ENCODE peak calls at places on chromosomes 2 and 18, in seven cellular contexts. One of them, this sample, is unnamed.

GRCh38 chr2:115386465-115386864 is 944.0 kb downstream of the DPP10 start:
- DNase-seq in amniotic stem cell: no peak
- DNase-seq in choroid plexus epithelial cell: no peak
- DNase-seq in NCI-H1694: no peak
- DNase-seq in suprapubic skin: no peak
- DNase-seq in C1 segment of cervical spinal cord: no peak
- DNase-seq in NCI-H2171: no peak
- DNase-seq in this sample: no peak

GRCh38 chr2:51697095-51697494 is 665.2 kb upstream of the NRXN1 start:
- DNase-seq in amniotic stem cell: no peak
- DNase-seq in choroid plexus epithelial cell: peak
- DNase-seq in NCI-H1694: no peak
- DNase-seq in suprapubic skin: no peak
- DNase-seq in C1 segment of cervical spinal cord: no peak
- DNase-seq in NCI-H2171: no peak
- DNase-seq in this sample: no peak

GRCh38 chr18:22378672-22379282 is 38.9 kb downstream of the CTAGE1 start:
- DNase-seq in amniotic stem cell: no peak
- DNase-seq in choroid plexus epithelial cell: peak
- DNase-seq in NCI-H1694: no peak
- DNase-seq in suprapubic skin: no peak
- DNase-seq in C1 segment of cervical spinal cord: no peak
- DNase-seq in NCI-H2171: no peak
- DNase-seq in this sample: peak

GRCh38 chr18:47953471-47953931 is 23.0 kb upstream of the SMAD2 start:
- DNase-seq in amniotic stem cell: peak
- DNase-seq in choroid plexus epithelial cell: no peak
- DNase-seq in NCI-H1694: peak
- DNase-seq in suprapubic skin: peak
- DNase-seq in C1 segment of cervical spinal cord: no peak
- DNase-seq in NCI-H2171: peak
- DNase-seq in this sample: peak

GRCh38 chr18:34787931-34788532 is 77.9 kb downstream of the DTNA start:
- DNase-seq in amniotic stem cell: peak
- DNase-seq in choroid plexus epithelial cell: peak
- DNase-seq in NCI-H1694: peak
- DNase-seq in suprapubic skin: no peak
- DNase-seq in C1 segment of cervical spinal cord: no peak
- DNase-seq in NCI-H2171: peak
- DNase-seq in this sample: peak

GRCh38 chr2:225070811-225071210 is 28.5 kb upstream of the DOCK10 start:
- DNase-seq in amniotic stem cell: no peak
- DNase-seq in choroid plexus epithelial cell: no peak
- DNase-seq in NCI-H1694: no peak
- DNase-seq in suprapubic skin: no peak
- DNase-seq in C1 segment of cervical spinal cord: no peak
- DNase-seq in NCI-H2171: no peak
- DNase-seq in this sample: no peak

GRCh38 chr2:27965841-27966240 is 75.3 kb downstream of the BABAM2 start:
- DNase-seq in amniotic stem cell: no peak
- DNase-seq in choroid plexus epithelial cell: no peak
- DNase-seq in NCI-H1694: no peak
- DNase-seq in suprapubic skin: no peak
- DNase-seq in C1 segment of cervical spinal cord: no peak
- DNase-seq in NCI-H2171: no peak
- DNase-seq in this sample: no peak

GRCh38 chr2:235102987-235103386 is 151.2 kb downstream of the SH3BP4 start:
- DNase-seq in amniotic stem cell: no peak
- DNase-seq in choroid plexus epithelial cell: no peak
- DNase-seq in NCI-H1694: no peak
- DNase-seq in suprapubic skin: no peak
- DNase-seq in C1 segment of cervical spinal cord: no peak
- DNase-seq in NCI-H2171: no peak
- DNase-seq in this sample: no peak

GRCh38 chr18:80023173-80023572 is 11.1 kb upstream of the RBFA start:
- DNase-seq in amniotic stem cell: no peak
- DNase-seq in choroid plexus epithelial cell: no peak
- DNase-seq in NCI-H1694: no peak
- DNase-seq in suprapubic skin: no peak
- DNase-seq in C1 segment of cervical spinal cord: no peak
- DNase-seq in NCI-H2171: no peak
- DNase-seq in this sample: peak

GRCh38 chr2:43927442-43927841 is 68.3 kb downstream of the LRPPRC start:
- DNase-seq in amniotic stem cell: no peak
- DNase-seq in choroid plexus epithelial cell: no peak
- DNase-seq in NCI-H1694: no peak
- DNase-seq in suprapubic skin: no peak
- DNase-seq in C1 segment of cervical spinal cord: no peak
- DNase-seq in NCI-H2171: no peak
- DNase-seq in this sample: no peak

GRCh38 chr2:130795431-130795830 is 40.1 kb downstream of the AMER3 start:
- DNase-seq in amniotic stem cell: no peak
- DNase-seq in choroid plexus epithelial cell: no peak
- DNase-seq in NCI-H1694: no peak
- DNase-seq in suprapubic skin: no peak
- DNase-seq in C1 segment of cervical spinal cord: no peak
- DNase-seq in NCI-H2171: no peak
- DNase-seq in this sample: peak

GRCh38 chr2:168009900-168010299 is 237.5 kb downstream of the STK39 start:
- DNase-seq in amniotic stem cell: no peak
- DNase-seq in choroid plexus epithelial cell: no peak
- DNase-seq in NCI-H1694: no peak
- DNase-seq in suprapubic skin: no peak
- DNase-seq in C1 segment of cervical spinal cord: no peak
- DNase-seq in NCI-H2171: no peak
- DNase-seq in this sample: no peak

GRCh38 chr2:230254152-230254881 is 28.8 kb downstream of the SP140 start:
- DNase-seq in amniotic stem cell: no peak
- DNase-seq in choroid plexus epithelial cell: no peak
- DNase-seq in NCI-H1694: no peak
- DNase-seq in suprapubic skin: no peak
- DNase-seq in C1 segment of cervical spinal cord: no peak
- DNase-seq in NCI-H2171: no peak
- DNase-seq in this sample: no peak

GRCh38 chr2:3630631-3631030 is 27.4 kb upstream of the ALLC start:
- DNase-seq in amniotic stem cell: no peak
- DNase-seq in choroid plexus epithelial cell: no peak
- DNase-seq in NCI-H1694: no peak
- DNase-seq in suprapubic skin: no peak
- DNase-seq in C1 segment of cervical spinal cord: no peak
- DNase-seq in NCI-H2171: no peak
- DNase-seq in this sample: no peak

GRCh38 chr2:45813003-45813601 is 161.6 kb downstream of the PRKCE start:
- DNase-seq in amniotic stem cell: no peak
- DNase-seq in choroid plexus epithelial cell: no peak
- DNase-seq in NCI-H1694: no peak
- DNase-seq in suprapubic skin: no peak
- DNase-seq in C1 segment of cervical spinal cord: no peak
- DNase-seq in NCI-H2171: peak
- DNase-seq in this sample: no peak

GRCh38 chr2:197450485-197450884 is 2.9 kb upstream of the COQ10B start:
- DNase-seq in amniotic stem cell: no peak
- DNase-seq in choroid plexus epithelial cell: no peak
- DNase-seq in NCI-H1694: no peak
- DNase-seq in suprapubic skin: no peak
- DNase-seq in C1 segment of cervical spinal cord: no peak
- DNase-seq in NCI-H2171: no peak
- DNase-seq in this sample: no peak

GRCh38 chr18:62881509-62882016 is 166.2 kb downstream of the PHLPP1 start:
- DNase-seq in amniotic stem cell: peak
- DNase-seq in choroid plexus epithelial cell: peak
- DNase-seq in NCI-H1694: no peak
- DNase-seq in suprapubic skin: no peak
- DNase-seq in C1 segment of cervical spinal cord: no peak
- DNase-seq in NCI-H2171: no peak
- DNase-seq in this sample: peak

GRCh38 chr18:58596265-58596681 is 32.6 kb downstream of the ALPK2 start:
- DNase-seq in amniotic stem cell: no peak
- DNase-seq in choroid plexus epithelial cell: no peak
- DNase-seq in NCI-H1694: no peak
- DNase-seq in suprapubic skin: no peak
- DNase-seq in C1 segment of cervical spinal cord: no peak
- DNase-seq in NCI-H2171: no peak
- DNase-seq in this sample: peak

GRCh38 chr2:10722252-10722825 is 909 bp downstream of the ATP6V1C2 start:
- DNase-seq in amniotic stem cell: no peak
- DNase-seq in choroid plexus epithelial cell: no peak
- DNase-seq in NCI-H1694: no peak
- DNase-seq in suprapubic skin: no peak
- DNase-seq in C1 segment of cervical spinal cord: no peak
- DNase-seq in NCI-H2171: no peak
- DNase-seq in this sample: no peak

GRCh38 chr2:138447889-138448570 is 53.5 kb upstream of the SPOPL start:
- DNase-seq in amniotic stem cell: no peak
- DNase-seq in choroid plexus epithelial cell: no peak
- DNase-seq in NCI-H1694: no peak
- DNase-seq in suprapubic skin: no peak
- DNase-seq in C1 segment of cervical spinal cord: no peak
- DNase-seq in NCI-H2171: no peak
- DNase-seq in this sample: no peak

GRCh38 chr2:88729061-88729745 is 37.7 kb downstream of the RPIA start:
- DNase-seq in amniotic stem cell: no peak
- DNase-seq in choroid plexus epithelial cell: peak
- DNase-seq in NCI-H1694: no peak
- DNase-seq in suprapubic skin: no peak
- DNase-seq in C1 segment of cervical spinal cord: no peak
- DNase-seq in NCI-H2171: no peak
- DNase-seq in this sample: peak

GRCh38 chr2:149049142-149049541 is 10.6 kb downstream of the LYPD6B start:
- DNase-seq in amniotic stem cell: no peak
- DNase-seq in choroid plexus epithelial cell: no peak
- DNase-seq in NCI-H1694: no peak
- DNase-seq in suprapubic skin: no peak
- DNase-seq in C1 segment of cervical spinal cord: no peak
- DNase-seq in NCI-H2171: no peak
- DNase-seq in this sample: no peak

GRCh38 chr2:148014616-148015015 is 5.9 kb downstream of the ORC4 start:
- DNase-seq in amniotic stem cell: no peak
- DNase-seq in choroid plexus epithelial cell: no peak
- DNase-seq in NCI-H1694: no peak
- DNase-seq in suprapubic skin: no peak
- DNase-seq in C1 segment of cervical spinal cord: no peak
- DNase-seq in NCI-H2171: no peak
- DNase-seq in this sample: no peak

GRCh38 chr2:71603311-71603794 is 150.0 kb downstream of the DYSF start:
- DNase-seq in amniotic stem cell: no peak
- DNase-seq in choroid plexus epithelial cell: peak
- DNase-seq in NCI-H1694: no peak
- DNase-seq in suprapubic skin: peak
- DNase-seq in C1 segment of cervical spinal cord: no peak
- DNase-seq in NCI-H2171: no peak
- DNase-seq in this sample: peak

GRCh38 chr2:202871161-202872141 is at the start of gene ICA1L:
- DNase-seq in amniotic stem cell: peak
- DNase-seq in choroid plexus epithelial cell: peak
- DNase-seq in NCI-H1694: peak
- DNase-seq in suprapubic skin: peak
- DNase-seq in C1 segment of cervical spinal cord: no peak
- DNase-seq in NCI-H2171: peak
- DNase-seq in this sample: peak

GRCh38 chr2:143110759-143111428 is 18.3 kb upstream of the ARHGAP15 start:
- DNase-seq in amniotic stem cell: peak
- DNase-seq in choroid plexus epithelial cell: peak
- DNase-seq in NCI-H1694: peak
- DNase-seq in suprapubic skin: peak
- DNase-seq in C1 segment of cervical spinal cord: no peak
- DNase-seq in NCI-H2171: peak
- DNase-seq in this sample: peak

GRCh38 chr2:240155080-240156025 is 14.9 kb upstream of the OTOS start:
- DNase-seq in amniotic stem cell: no peak
- DNase-seq in choroid plexus epithelial cell: no peak
- DNase-seq in NCI-H1694: no peak
- DNase-seq in suprapubic skin: no peak
- DNase-seq in C1 segment of cervical spinal cord: peak
- DNase-seq in NCI-H2171: no peak
- DNase-seq in this sample: no peak

GRCh38 chr2:237486819-237487448 is at the start of gene MLPH:
- DNase-seq in amniotic stem cell: no peak
- DNase-seq in choroid plexus epithelial cell: peak
- DNase-seq in NCI-H1694: no peak
- DNase-seq in suprapubic skin: peak
- DNase-seq in C1 segment of cervical spinal cord: no peak
- DNase-seq in NCI-H2171: no peak
- DNase-seq in this sample: no peak

GRCh38 chr2:95025406-95026319 is at the start of gene MAL:
- DNase-seq in amniotic stem cell: no peak
- DNase-seq in choroid plexus epithelial cell: no peak
- DNase-seq in NCI-H1694: peak
- DNase-seq in suprapubic skin: no peak
- DNase-seq in C1 segment of cervical spinal cord: no peak
- DNase-seq in NCI-H2171: peak
- DNase-seq in this sample: no peak

GRCh38 chr2:159110784-159111183 is 142.3 kb downstream of the TANC1 start:
- DNase-seq in amniotic stem cell: no peak
- DNase-seq in choroid plexus epithelial cell: no peak
- DNase-seq in NCI-H1694: no peak
- DNase-seq in suprapubic skin: no peak
- DNase-seq in C1 segment of cervical spinal cord: no peak
- DNase-seq in NCI-H2171: no peak
- DNase-seq in this sample: no peak

GRCh38 chr2:172252154-172252553 is 149.5 kb upstream of the DLX2 start:
- DNase-seq in amniotic stem cell: no peak
- DNase-seq in choroid plexus epithelial cell: no peak
- DNase-seq in NCI-H1694: no peak
- DNase-seq in suprapubic skin: no peak
- DNase-seq in C1 segment of cervical spinal cord: no peak
- DNase-seq in NCI-H2171: no peak
- DNase-seq in this sample: peak

GRCh38 chr2:188813846-188814245 is 160.3 kb upstream of the COL3A1 start:
- DNase-seq in amniotic stem cell: no peak
- DNase-seq in choroid plexus epithelial cell: peak
- DNase-seq in NCI-H1694: no peak
- DNase-seq in suprapubic skin: no peak
- DNase-seq in C1 segment of cervical spinal cord: no peak
- DNase-seq in NCI-H2171: no peak
- DNase-seq in this sample: no peak

GRCh38 chr2:73736378-73736777 is 767 bp downstream of the TPRKB start:
- DNase-seq in amniotic stem cell: no peak
- DNase-seq in choroid plexus epithelial cell: no peak
- DNase-seq in NCI-H1694: no peak
- DNase-seq in suprapubic skin: no peak
- DNase-seq in C1 segment of cervical spinal cord: no peak
- DNase-seq in NCI-H2171: no peak
- DNase-seq in this sample: no peak

GRCh38 chr18:12296457-12296856 is 11.6 kb upstream of the TUBB6 start:
- DNase-seq in amniotic stem cell: no peak
- DNase-seq in choroid plexus epithelial cell: no peak
- DNase-seq in NCI-H1694: no peak
- DNase-seq in suprapubic skin: peak
- DNase-seq in C1 segment of cervical spinal cord: no peak
- DNase-seq in NCI-H2171: no peak
- DNase-seq in this sample: no peak

This sample was measured in NB4.